ENCODE peak calls at places on chromosomes 6 and 20, in six cellular contexts. One of them, this sample, is unnamed.

GRCh38 chr20:17525650-17526049 is 5.5 kb downstream of the BFSP1 start:
- DNase-seq in fibroblast of mammary gland: peak; percentile 16
- DNase-seq in RWPE1: peak; percentile 65
- DNase-seq in A549: peak; percentile 46
- DNase-seq in heart left ventricle: no peak
- DNase-seq in HepG2: peak; percentile 50
- DNase-seq in this sample: no peak

GRCh38 chr6:89500486-89501020 is 67.6 kb downstream of the ANKRD6 start:
- DNase-seq in heart left ventricle: no peak
- DNase-seq in fibroblast of mammary gland: no peak
- DNase-seq in A549: no peak
- DNase-seq in HepG2: no peak
- DNase-seq in RWPE1: no peak
- DNase-seq in this sample: no peak

GRCh38 chr20:40683221-40683893 is 5.7 kb downstream of the MAFB start:
- DNase-seq in A549: no peak
- DNase-seq in heart left ventricle: peak; percentile 82
- DNase-seq in fibroblast of mammary gland: no peak
- DNase-seq in RWPE1: no peak
- DNase-seq in HepG2: no peak
- DNase-seq in this sample: no peak

GRCh38 chr6:136288566-136289326 is 900 bp downstream of the BCLAF1 start:
- DNase-seq in fibroblast of mammary gland: peak; percentile 98
- DNase-seq in HepG2: peak; percentile 89
- DNase-seq in heart left ventricle: peak; percentile 79
- DNase-seq in A549: peak; percentile 52
- DNase-seq in RWPE1: peak; percentile 81
- DNase-seq in this sample: no peak

GRCh38 chr20:21053002-21053762 is 53.0 kb downstream of the LINC00237 start:
- DNase-seq in HepG2: peak; percentile 97
- DNase-seq in heart left ventricle: no peak
- DNase-seq in A549: no peak
- DNase-seq in RWPE1: no peak
- DNase-seq in fibroblast of mammary gland: no peak
- DNase-seq in this sample: no peak

GRCh38 chr6:166204852-166205650 is 37.4 kb upstream of the TBXT start:
- DNase-seq in RWPE1: no peak
- DNase-seq in heart left ventricle: no peak
- DNase-seq in A549: no peak
- DNase-seq in HepG2: no peak
- DNase-seq in fibroblast of mammary gland: no peak
- DNase-seq in this sample: no peak

GRCh38 chr6:32933661-32934085 is 7.2 kb downstream of the HLA-DMB start:
- DNase-seq in HepG2: peak; percentile 67
- DNase-seq in A549: peak; percentile 65
- DNase-seq in RWPE1: peak; percentile 73
- DNase-seq in fibroblast of mammary gland: peak; percentile 80
- DNase-seq in heart left ventricle: peak; percentile 85
- DNase-seq in this sample: no peak

GRCh38 chr6:9408718-9409117 is 973.4 kb upstream of the SLC35B3 start:
- DNase-seq in A549: no peak
- DNase-seq in HepG2: no peak
- DNase-seq in fibroblast of mammary gland: peak; percentile 20
- DNase-seq in RWPE1: no peak
- DNase-seq in heart left ventricle: no peak
- DNase-seq in this sample: no peak

GRCh38 chr20:371755-372542 is 8.6 kb upstream of the TRIB3 start:
- DNase-seq in fibroblast of mammary gland: peak; percentile 79
- DNase-seq in heart left ventricle: peak; percentile 75
- DNase-seq in A549: peak; percentile 84
- DNase-seq in HepG2: peak; percentile 99
- DNase-seq in RWPE1: peak; percentile 80
- DNase-seq in this sample: no peak

GRCh38 chr6:43269273-43270007 is 26.2 kb downstream of the TTBK1 start:
- DNase-seq in HepG2: no peak
- DNase-seq in A549: no peak
- DNase-seq in RWPE1: no peak
- DNase-seq in heart left ventricle: peak; percentile 74
- DNase-seq in fibroblast of mammary gland: no peak
- DNase-seq in this sample: no peak

GRCh38 chr6:154156135-154156948 is 117.3 kb downstream of the OPRM1 start:
- DNase-seq in RWPE1: no peak
- DNase-seq in fibroblast of mammary gland: peak; percentile 31
- DNase-seq in HepG2: peak; percentile 30
- DNase-seq in heart left ventricle: no peak
- DNase-seq in A549: peak; percentile 15
- DNase-seq in this sample: no peak

GRCh38 chr6:165098165-165098564 is 211.2 kb downstream of the C6orf118 start:
- DNase-seq in fibroblast of mammary gland: no peak
- DNase-seq in A549: peak; percentile 4
- DNase-seq in RWPE1: no peak
- DNase-seq in heart left ventricle: no peak
- DNase-seq in HepG2: no peak
- DNase-seq in this sample: no peak

GRCh38 chr6:63272397-63272796 is 47.4 kb downstream of the LGSN start:
- DNase-seq in A549: no peak
- DNase-seq in RWPE1: peak; percentile 25
- DNase-seq in heart left ventricle: no peak
- DNase-seq in fibroblast of mammary gland: peak; percentile 49
- DNase-seq in HepG2: peak; percentile 51
- DNase-seq in this sample: no peak

GRCh38 chr6:37624606-37625574 is 72.8 kb downstream of the MDGA1 start:
- DNase-seq in fibroblast of mammary gland: peak; percentile 17
- DNase-seq in HepG2: no peak
- DNase-seq in RWPE1: peak; percentile 72
- DNase-seq in A549: peak; percentile 41
- DNase-seq in heart left ventricle: peak; percentile 76
- DNase-seq in this sample: no peak

GRCh38 chr6:12418946-12419345 is 128.8 kb downstream of the EDN1 start:
- DNase-seq in heart left ventricle: no peak
- DNase-seq in A549: no peak
- DNase-seq in HepG2: no peak
- DNase-seq in RWPE1: no peak
- DNase-seq in fibroblast of mammary gland: no peak
- DNase-seq in this sample: no peak

DNA sequence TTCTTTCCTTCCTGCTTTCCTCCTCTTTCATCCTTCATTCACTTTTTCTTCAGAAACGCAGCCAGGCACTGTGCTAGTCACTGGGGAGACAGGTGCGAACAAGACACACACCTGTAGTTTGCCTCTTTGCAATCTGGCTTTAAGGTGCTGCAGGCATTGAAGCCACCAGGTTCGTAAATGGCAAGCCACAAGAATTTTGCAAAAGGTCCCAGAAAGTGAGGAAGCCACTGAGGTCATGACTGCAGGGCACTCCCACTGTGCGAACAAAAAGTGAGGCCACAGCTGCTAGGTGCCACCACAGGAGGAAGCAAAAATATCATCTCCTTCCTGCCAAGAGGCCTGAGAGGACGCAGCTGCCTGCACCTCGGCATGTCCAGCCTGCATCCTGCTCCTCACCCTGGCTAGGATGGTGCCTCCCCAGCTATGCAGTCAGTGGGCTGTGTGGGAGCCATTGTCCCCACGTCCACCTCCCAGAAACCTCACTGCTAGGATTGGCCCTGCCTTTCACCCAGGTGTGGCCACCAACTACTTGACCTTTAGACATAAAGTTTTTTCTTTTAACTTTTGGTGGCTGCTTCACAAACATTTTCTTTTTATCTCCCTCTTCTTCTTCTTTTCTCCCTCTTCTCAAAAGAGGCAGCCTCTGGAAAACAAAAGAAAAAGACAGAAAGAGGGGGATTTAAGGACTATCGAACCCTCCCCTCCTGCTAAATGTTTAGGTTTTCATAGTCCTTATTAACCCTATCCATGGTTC is 230.8 kb downstream of the BCAS1 start:
- DNase-seq in RWPE1: no peak
- DNase-seq in A549: no peak
- DNase-seq in heart left ventricle: peak; percentile 68
- DNase-seq in HepG2: no peak
- DNase-seq in fibroblast of mammary gland: no peak
- DNase-seq in this sample: no peak
- TF ChIP-seq CTCF in RWPE1: no peak
- TF ChIP-seq CTCF in A549: no peak
- TF ChIP-seq CTCF in heart left ventricle: no peak
- TF ChIP-seq CTCF in HepG2: no peak
- TF ChIP-seq CTCF in fibroblast of mammary gland: no peak
- TF ChIP-seq CTCF in this sample: no peak

GRCh38 chr6:41511443-41512060 is 34.6 kb upstream of the FOXP4 start:
- DNase-seq in heart left ventricle: no peak
- DNase-seq in fibroblast of mammary gland: no peak
- DNase-seq in HepG2: no peak
- DNase-seq in A549: no peak
- DNase-seq in RWPE1: no peak
- DNase-seq in this sample: no peak
- TF ChIP-seq CTCF in heart left ventricle: no peak
- TF ChIP-seq CTCF in fibroblast of mammary gland: no peak
- TF ChIP-seq CTCF in HepG2: no peak
- TF ChIP-seq CTCF in A549: no peak
- TF ChIP-seq CTCF in RWPE1: no peak
- TF ChIP-seq CTCF in this sample: no peak

GRCh38 chr6:144919573-144919972 is 634.4 kb downstream of the UTRN start:
- DNase-seq in heart left ventricle: no peak
- DNase-seq in HepG2: no peak
- DNase-seq in A549: no peak
- DNase-seq in RWPE1: no peak
- DNase-seq in fibroblast of mammary gland: no peak
- DNase-seq in this sample: no peak
- TF ChIP-seq CTCF in heart left ventricle: no peak
- TF ChIP-seq CTCF in HepG2: no peak
- TF ChIP-seq CTCF in A549: no peak
- TF ChIP-seq CTCF in RWPE1: no peak
- TF ChIP-seq CTCF in fibroblast of mammary gland: no peak
- TF ChIP-seq CTCF in this sample: no peak

GRCh38 chr6:157045831-157046454 is 268.8 kb downstream of the ARID1B start:
- DNase-seq in A549: peak; percentile 31
- DNase-seq in HepG2: peak; percentile 29
- DNase-seq in heart left ventricle: no peak
- DNase-seq in fibroblast of mammary gland: peak; percentile 81
- DNase-seq in RWPE1: peak; percentile 55
- DNase-seq in this sample: no peak
- TF ChIP-seq CTCF in A549: peak; percentile 50
- TF ChIP-seq CTCF in HepG2: peak; percentile 20
- TF ChIP-seq CTCF in heart left ventricle: peak; percentile 54
- TF ChIP-seq CTCF in fibroblast of mammary gland: peak; percentile 65
- TF ChIP-seq CTCF in RWPE1: peak; percentile 58
- TF ChIP-seq CTCF in this sample: peak; percentile 89

DNA sequence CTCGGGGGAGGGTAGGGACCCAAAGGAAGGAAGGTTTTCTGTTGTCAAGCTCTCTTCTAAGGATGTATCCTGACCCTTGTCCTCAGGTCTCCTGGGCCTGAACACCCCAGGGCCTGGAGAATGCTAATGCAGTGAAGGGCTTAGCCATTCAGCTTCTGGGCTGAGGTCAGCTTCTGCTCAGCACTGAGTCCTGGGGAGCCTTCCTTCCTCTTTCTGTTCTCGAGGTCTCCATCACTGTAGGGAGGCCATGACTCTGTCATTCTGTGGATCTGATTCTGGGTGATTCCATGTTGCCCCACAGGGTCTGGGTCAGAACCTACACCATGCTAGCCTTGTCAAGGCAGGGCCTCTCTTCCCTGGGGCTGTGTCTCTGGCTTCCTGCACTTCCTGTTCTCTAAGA is 712.7 kb downstream of the DHX35 start:
- DNase-seq in A549: no peak
- DNase-seq in fibroblast of mammary gland: no peak
- DNase-seq in heart left ventricle: no peak
- DNase-seq in RWPE1: no peak
- DNase-seq in HepG2: no peak
- DNase-seq in this sample: no peak
- TF ChIP-seq CTCF in A549: no peak
- TF ChIP-seq CTCF in fibroblast of mammary gland: no peak
- TF ChIP-seq CTCF in heart left ventricle: no peak
- TF ChIP-seq CTCF in RWPE1: no peak
- TF ChIP-seq CTCF in HepG2: no peak
- TF ChIP-seq CTCF in this sample: no peak

GRCh38 chr20:4524307-4524706 is 197.4 kb upstream of the PRND start:
- DNase-seq in heart left ventricle: no peak
- DNase-seq in RWPE1: no peak
- DNase-seq in fibroblast of mammary gland: no peak
- DNase-seq in HepG2: no peak
- DNase-seq in A549: no peak
- DNase-seq in this sample: no peak
- TF ChIP-seq CTCF in heart left ventricle: no peak
- TF ChIP-seq CTCF in RWPE1: no peak
- TF ChIP-seq CTCF in fibroblast of mammary gland: no peak
- TF ChIP-seq CTCF in HepG2: no peak
- TF ChIP-seq CTCF in A549: no peak
- TF ChIP-seq CTCF in this sample: no peak

DNA sequence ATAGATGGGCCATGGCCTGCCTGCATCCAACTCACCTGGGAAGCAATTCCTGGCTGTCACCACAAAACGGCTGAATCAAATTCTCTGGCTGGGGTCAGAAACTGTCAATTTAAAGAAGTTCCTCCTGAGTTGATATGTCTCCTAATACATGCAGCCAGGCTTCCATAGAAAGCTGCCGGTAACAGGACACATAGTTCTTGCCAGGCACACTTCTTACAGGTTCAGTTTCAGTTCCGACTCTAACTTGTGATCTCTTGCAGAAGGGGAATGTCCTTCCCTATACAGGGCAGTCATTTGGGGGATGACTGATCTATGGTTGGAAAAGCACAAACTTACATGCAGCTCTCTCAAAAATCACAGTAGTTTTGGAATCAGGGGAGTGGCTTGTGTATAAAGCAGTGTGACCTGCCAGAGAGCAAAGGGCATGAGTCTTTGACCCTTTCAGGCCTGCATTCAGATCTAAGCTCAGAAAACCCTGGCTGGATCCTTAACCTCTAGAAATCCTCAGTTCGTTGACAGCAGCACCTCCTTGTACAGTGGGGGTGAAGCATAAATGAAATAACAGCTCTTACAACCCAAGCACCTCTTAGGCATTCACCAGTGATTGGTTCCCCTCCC is 195.6 kb downstream of the SCP2D1 start:
- DNase-seq in fibroblast of mammary gland: no peak
- DNase-seq in A549: no peak
- DNase-seq in HepG2: no peak
- DNase-seq in RWPE1: no peak
- DNase-seq in heart left ventricle: no peak
- DNase-seq in this sample: no peak
- TF ChIP-seq CTCF in fibroblast of mammary gland: no peak
- TF ChIP-seq CTCF in A549: no peak
- TF ChIP-seq CTCF in HepG2: no peak
- TF ChIP-seq CTCF in RWPE1: no peak
- TF ChIP-seq CTCF in heart left ventricle: no peak
- TF ChIP-seq CTCF in this sample: no peak

GRCh38 chr20:62570403-62570802 is 71.9 kb upstream of the SLCO4A1 start:
- DNase-seq in fibroblast of mammary gland: no peak
- DNase-seq in HepG2: no peak
- DNase-seq in RWPE1: no peak
- DNase-seq in A549: no peak
- DNase-seq in heart left ventricle: no peak
- DNase-seq in this sample: no peak

GRCh38 chr20:62569615-62570014 is 72.7 kb upstream of the SLCO4A1 start:
- DNase-seq in RWPE1: no peak
- DNase-seq in heart left ventricle: no peak
- DNase-seq in fibroblast of mammary gland: no peak
- DNase-seq in A549: no peak
- DNase-seq in HepG2: no peak
- DNase-seq in this sample: no peak

GRCh38 chr20:62572980-62573379 is 69.3 kb upstream of the SLCO4A1 start:
- DNase-seq in A549: no peak
- DNase-seq in RWPE1: no peak
- DNase-seq in heart left ventricle: no peak
- DNase-seq in HepG2: no peak
- DNase-seq in fibroblast of mammary gland: no peak
- DNase-seq in this sample: no peak

GRCh38 chr20:62570897-62571666 is 71.2 kb upstream of the SLCO4A1 start:
- DNase-seq in A549: no peak
- DNase-seq in RWPE1: no peak
- DNase-seq in heart left ventricle: no peak
- DNase-seq in fibroblast of mammary gland: no peak
- DNase-seq in HepG2: no peak
- DNase-seq in this sample: no peak

GRCh38 chr20:62571667-62572344 is 70.5 kb upstream of the SLCO4A1 start:
- DNase-seq in A549: no peak
- DNase-seq in HepG2: peak; percentile 41
- DNase-seq in fibroblast of mammary gland: no peak
- DNase-seq in RWPE1: peak; percentile 63
- DNase-seq in heart left ventricle: no peak
- DNase-seq in this sample: no peak
- TF ChIP-seq CTCF in A549: no peak
- TF ChIP-seq CTCF in HepG2: peak; percentile 47
- TF ChIP-seq CTCF in fibroblast of mammary gland: no peak
- TF ChIP-seq CTCF in RWPE1: no peak
- TF ChIP-seq CTCF in heart left ventricle: no peak
- TF ChIP-seq CTCF in this sample: no peak

This sample was measured in chondrocyte.